ENCODE peak calls at places on chromosomes 7 and 10, in ten cellular contexts. One of them, this sample, is unnamed.

GRCh38 chr7:22586806-22587180 is 86.8 kb upstream of the STEAP1B start:
- DNase-seq in heart right ventricle: no peak
- DNase-seq in A549: peak; percentile 46
- DNase-seq in SK-N-SH: no peak
- DNase-seq in iPS DF 6.9: peak; percentile 54
- DNase-seq in Caco-2: peak; percentile 59
- DNase-seq in fibroblast of lung: peak; percentile 68
- DNase-seq in adrenal gland: no peak
- DNase-seq in BE2C: no peak
- DNase-seq in CD8-positive, alpha-beta memory T cell: no peak
- DNase-seq in this sample: peak; percentile 67

GRCh38 chr10:121536271-121536918 is 61.8 kb downstream of the FGFR2 start:
- DNase-seq in heart right ventricle: no peak
- DNase-seq in A549: no peak
- DNase-seq in SK-N-SH: no peak
- DNase-seq in iPS DF 6.9: no peak
- DNase-seq in Caco-2: no peak
- DNase-seq in fibroblast of lung: peak; percentile 50
- DNase-seq in adrenal gland: no peak
- DNase-seq in BE2C: no peak
- DNase-seq in CD8-positive, alpha-beta memory T cell: no peak
- DNase-seq in this sample: peak; percentile 37

GRCh38 chr7:50834679-50835078 is 52.0 kb upstream of the GRB10 start:
- DNase-seq in heart right ventricle: no peak
- DNase-seq in A549: no peak
- DNase-seq in SK-N-SH: no peak
- DNase-seq in iPS DF 6.9: no peak
- DNase-seq in Caco-2: no peak
- DNase-seq in fibroblast of lung: no peak
- DNase-seq in adrenal gland: no peak
- DNase-seq in BE2C: no peak
- DNase-seq in CD8-positive, alpha-beta memory T cell: no peak
- DNase-seq in this sample: no peak

GRCh38 chr10:78846071-78846470 is 222.7 kb upstream of the ZMIZ1 start:
- DNase-seq in heart right ventricle: no peak
- DNase-seq in A549: no peak
- DNase-seq in SK-N-SH: no peak
- DNase-seq in iPS DF 6.9: no peak
- DNase-seq in Caco-2: peak; percentile 7
- DNase-seq in fibroblast of lung: no peak
- DNase-seq in adrenal gland: no peak
- DNase-seq in BE2C: no peak
- DNase-seq in CD8-positive, alpha-beta memory T cell: no peak
- DNase-seq in this sample: no peak

GRCh38 chr10:42933454-42934340 is 143.2 kb upstream of the RET start:
- DNase-seq in heart right ventricle: no peak
- DNase-seq in A549: no peak
- DNase-seq in SK-N-SH: peak; percentile 62
- DNase-seq in iPS DF 6.9: no peak
- DNase-seq in Caco-2: no peak
- DNase-seq in fibroblast of lung: peak; percentile 0
- DNase-seq in adrenal gland: no peak
- DNase-seq in BE2C: peak; percentile 60
- DNase-seq in CD8-positive, alpha-beta memory T cell: no peak
- DNase-seq in this sample: peak; percentile 55

GRCh38 chr7:5677538-5678294 is 103.7 kb downstream of the RNF216 start:
- DNase-seq in heart right ventricle: peak; percentile 63
- DNase-seq in A549: peak; percentile 70
- DNase-seq in SK-N-SH: peak; percentile 80
- DNase-seq in iPS DF 6.9: peak; percentile 50
- DNase-seq in Caco-2: peak; percentile 64
- DNase-seq in fibroblast of lung: peak; percentile 68
- DNase-seq in adrenal gland: peak; percentile 74
- DNase-seq in BE2C: peak; percentile 77
- DNase-seq in CD8-positive, alpha-beta memory T cell: no peak
- DNase-seq in this sample: peak; percentile 75

GRCh38 chr10:88004451-88004850 is 141.0 kb downstream of the PTEN start:
- DNase-seq in heart right ventricle: no peak
- DNase-seq in A549: no peak
- DNase-seq in SK-N-SH: no peak
- DNase-seq in iPS DF 6.9: no peak
- DNase-seq in Caco-2: no peak
- DNase-seq in fibroblast of lung: peak; percentile 75
- DNase-seq in adrenal gland: no peak
- DNase-seq in BE2C: no peak
- DNase-seq in CD8-positive, alpha-beta memory T cell: no peak
- DNase-seq in this sample: no peak

GRCh38 chr10:132178046-132178445 is 8.7 kb upstream of the DPYSL4 start:
- DNase-seq in heart right ventricle: no peak
- DNase-seq in A549: no peak
- DNase-seq in SK-N-SH: no peak
- DNase-seq in iPS DF 6.9: no peak
- DNase-seq in Caco-2: no peak
- DNase-seq in fibroblast of lung: no peak
- DNase-seq in adrenal gland: no peak
- DNase-seq in BE2C: no peak
- DNase-seq in CD8-positive, alpha-beta memory T cell: no peak
- DNase-seq in this sample: no peak

GRCh38 chr10:130141878-130142277 is 5.7 kb downstream of the GLRX3 start:
- DNase-seq in heart right ventricle: no peak
- DNase-seq in A549: no peak
- DNase-seq in SK-N-SH: no peak
- DNase-seq in iPS DF 6.9: no peak
- DNase-seq in Caco-2: no peak
- DNase-seq in fibroblast of lung: no peak
- DNase-seq in adrenal gland: no peak
- DNase-seq in BE2C: no peak
- DNase-seq in CD8-positive, alpha-beta memory T cell: no peak
- DNase-seq in this sample: no peak

GRCh38 chr10:117260094-117260493 is 19.2 kb downstream of the SLC18A2 start:
- DNase-seq in heart right ventricle: no peak
- DNase-seq in A549: no peak
- DNase-seq in SK-N-SH: no peak
- DNase-seq in iPS DF 6.9: no peak
- DNase-seq in Caco-2: no peak
- DNase-seq in fibroblast of lung: no peak
- DNase-seq in adrenal gland: no peak
- DNase-seq in BE2C: no peak
- DNase-seq in CD8-positive, alpha-beta memory T cell: no peak
- DNase-seq in this sample: no peak

GRCh38 chr10:113381906-113382562 is 170.8 kb upstream of the HABP2 start:
- DNase-seq in heart right ventricle: no peak
- DNase-seq in A549: no peak
- DNase-seq in SK-N-SH: no peak
- DNase-seq in iPS DF 6.9: no peak
- DNase-seq in Caco-2: no peak
- DNase-seq in fibroblast of lung: peak; percentile 67
- DNase-seq in adrenal gland: peak; percentile 23
- DNase-seq in BE2C: no peak
- DNase-seq in CD8-positive, alpha-beta memory T cell: no peak
- DNase-seq in this sample: peak; percentile 81

GRCh38 chr7:136897676-136898075 is 29.2 kb downstream of the CHRM2 start:
- DNase-seq in heart right ventricle: no peak
- DNase-seq in A549: no peak
- DNase-seq in SK-N-SH: no peak
- DNase-seq in iPS DF 6.9: no peak
- DNase-seq in Caco-2: no peak
- DNase-seq in fibroblast of lung: no peak
- DNase-seq in adrenal gland: no peak
- DNase-seq in BE2C: no peak
- DNase-seq in CD8-positive, alpha-beta memory T cell: no peak
- DNase-seq in this sample: no peak

GRCh38 chr10:127904931-127905622 is 1.8 kb upstream of the PTPRE start:
- DNase-seq in heart right ventricle: no peak
- DNase-seq in A549: no peak
- DNase-seq in SK-N-SH: no peak
- DNase-seq in iPS DF 6.9: no peak
- DNase-seq in Caco-2: no peak
- DNase-seq in fibroblast of lung: no peak
- DNase-seq in adrenal gland: peak; percentile 20
- DNase-seq in BE2C: no peak
- DNase-seq in CD8-positive, alpha-beta memory T cell: no peak
- DNase-seq in this sample: no peak

GRCh38 chr7:123643495-123644428 is 11.9 kb upstream of the LMOD2 start:
- DNase-seq in heart right ventricle: no peak
- DNase-seq in A549: peak; percentile 13
- DNase-seq in SK-N-SH: peak; percentile 77
- DNase-seq in iPS DF 6.9: peak; percentile 66
- DNase-seq in Caco-2: peak; percentile 59
- DNase-seq in fibroblast of lung: peak; percentile 81
- DNase-seq in adrenal gland: peak; percentile 85
- DNase-seq in BE2C: peak; percentile 79
- DNase-seq in CD8-positive, alpha-beta memory T cell: no peak
- DNase-seq in this sample: peak; percentile 83

GRCh38 chr7:44266526-44266925 is 58.9 kb downstream of the CAMK2B start:
- DNase-seq in heart right ventricle: no peak
- DNase-seq in A549: no peak
- DNase-seq in SK-N-SH: no peak
- DNase-seq in iPS DF 6.9: no peak
- DNase-seq in Caco-2: no peak
- DNase-seq in fibroblast of lung: no peak
- DNase-seq in adrenal gland: no peak
- DNase-seq in BE2C: no peak
- DNase-seq in CD8-positive, alpha-beta memory T cell: no peak
- DNase-seq in this sample: no peak

GRCh38 chr7:44262031-44262430 is 61.3 kb downstream of the YKT6 start:
- DNase-seq in heart right ventricle: no peak
- DNase-seq in A549: no peak
- DNase-seq in SK-N-SH: no peak
- DNase-seq in iPS DF 6.9: no peak
- DNase-seq in Caco-2: no peak
- DNase-seq in fibroblast of lung: no peak
- DNase-seq in adrenal gland: no peak
- DNase-seq in BE2C: no peak
- DNase-seq in CD8-positive, alpha-beta memory T cell: no peak
- DNase-seq in this sample: no peak

GRCh38 chr7:44263342-44264082 is 61.9 kb downstream of the CAMK2B start:
- DNase-seq in heart right ventricle: no peak
- DNase-seq in A549: no peak
- DNase-seq in SK-N-SH: no peak
- DNase-seq in iPS DF 6.9: no peak
- DNase-seq in Caco-2: no peak
- DNase-seq in fibroblast of lung: no peak
- DNase-seq in adrenal gland: no peak
- DNase-seq in BE2C: no peak
- DNase-seq in CD8-positive, alpha-beta memory T cell: no peak
- DNase-seq in this sample: no peak

GRCh38 chr7:44265733-44266132 is 59.7 kb downstream of the CAMK2B start:
- DNase-seq in heart right ventricle: no peak
- DNase-seq in A549: no peak
- DNase-seq in SK-N-SH: no peak
- DNase-seq in iPS DF 6.9: no peak
- DNase-seq in Caco-2: no peak
- DNase-seq in fibroblast of lung: no peak
- DNase-seq in adrenal gland: no peak
- DNase-seq in BE2C: no peak
- DNase-seq in CD8-positive, alpha-beta memory T cell: no peak
- DNase-seq in this sample: no peak

GRCh38 chr7:44264221-44264956 is 61.0 kb downstream of the CAMK2B start:
- DNase-seq in heart right ventricle: no peak
- DNase-seq in A549: no peak
- DNase-seq in SK-N-SH: peak; percentile 89
- DNase-seq in iPS DF 6.9: no peak
- DNase-seq in Caco-2: no peak
- DNase-seq in fibroblast of lung: no peak
- DNase-seq in adrenal gland: no peak
- DNase-seq in BE2C: no peak
- DNase-seq in CD8-positive, alpha-beta memory T cell: no peak
- DNase-seq in this sample: no peak
- H3K4me1 ChIP-seq in heart right ventricle: peaks cover 75% of the 10 kb centered on the region
- H3K4me1 ChIP-seq in A549: no peaks in the 10 kb centered on the region
- H3K4me1 ChIP-seq in SK-N-SH: peaks cover 3% of the 10 kb centered on the region
- H3K4me1 ChIP-seq in iPS DF 6.9: peaks cover 1% of the 10 kb centered on the region
- H3K4me1 ChIP-seq in Caco-2: no peaks in the 10 kb centered on the region
- H3K4me1 ChIP-seq in fibroblast of lung: peaks cover 4% of the 10 kb centered on the region
- H3K4me1 ChIP-seq in adrenal gland: peaks cover 3% of the 10 kb centered on the region
- H3K4me1 ChIP-seq in BE2C: peaks cover 7% of the 10 kb centered on the region
- H3K4me1 ChIP-seq in CD8-positive, alpha-beta memory T cell: no peaks in the 10 kb centered on the region
- H3K4me1 ChIP-seq in this sample: peaks cover 46% of the 10 kb centered on the region

DNA sequence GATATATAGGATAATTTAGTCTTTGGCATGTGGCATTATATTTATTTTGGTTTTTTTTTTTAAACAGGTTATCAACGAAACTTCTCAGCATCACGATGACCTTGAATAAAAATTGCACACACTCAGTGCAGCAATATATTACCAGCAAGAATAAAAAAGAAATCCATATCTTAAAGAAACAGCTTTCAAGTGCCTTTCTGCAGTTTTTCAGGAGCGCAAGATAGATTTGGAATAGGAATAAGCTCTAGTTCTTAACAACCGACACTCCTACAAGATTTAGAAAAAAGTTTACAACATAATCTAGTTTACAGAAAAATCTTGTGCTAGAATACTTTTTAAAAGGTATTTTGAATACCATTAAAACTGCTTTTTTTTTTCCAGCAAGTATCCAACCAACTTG is 9.1 kb downstream of the VIM start:
- DNase-seq in heart right ventricle: no peak
- DNase-seq in A549: no peak
- DNase-seq in SK-N-SH: no peak
- DNase-seq in iPS DF 6.9: no peak
- DNase-seq in Caco-2: no peak
- DNase-seq in fibroblast of lung: no peak
- DNase-seq in adrenal gland: no peak
- DNase-seq in BE2C: no peak
- DNase-seq in CD8-positive, alpha-beta memory T cell: no peak
- DNase-seq in this sample: no peak
- H3K4me1 ChIP-seq in heart right ventricle: peaks cover 43% of the 10 kb centered on the region
- H3K4me1 ChIP-seq in A549: peaks cover 27% of the 10 kb centered on the region
- H3K4me1 ChIP-seq in SK-N-SH: no peaks in the 10 kb centered on the region
- H3K4me1 ChIP-seq in iPS DF 6.9: no peaks in the 10 kb centered on the region
- H3K4me1 ChIP-seq in Caco-2: no peaks in the 10 kb centered on the region
- H3K4me1 ChIP-seq in fibroblast of lung: peaks cover 10% of the 10 kb centered on the region
- H3K4me1 ChIP-seq in adrenal gland: no peaks in the 10 kb centered on the region
- H3K4me1 ChIP-seq in BE2C: no peaks in the 10 kb centered on the region
- H3K4me1 ChIP-seq in CD8-positive, alpha-beta memory T cell: peaks cover 31% of the 10 kb centered on the region
- H3K4me1 ChIP-seq in this sample: no peaks in the 10 kb centered on the region

GRCh38 chr7:12289996-12290395 is 78.9 kb downstream of the TMEM106B start:
- DNase-seq in heart right ventricle: no peak
- DNase-seq in A549: no peak
- DNase-seq in SK-N-SH: no peak
- DNase-seq in iPS DF 6.9: no peak
- DNase-seq in Caco-2: no peak
- DNase-seq in fibroblast of lung: no peak
- DNase-seq in adrenal gland: no peak
- DNase-seq in BE2C: no peak
- DNase-seq in CD8-positive, alpha-beta memory T cell: no peak
- DNase-seq in this sample: no peak
- H3K4me1 ChIP-seq in heart right ventricle: no peaks in the 10 kb centered on the region
- H3K4me1 ChIP-seq in A549: no peaks in the 10 kb centered on the region
- H3K4me1 ChIP-seq in SK-N-SH: no peaks in the 10 kb centered on the region
- H3K4me1 ChIP-seq in iPS DF 6.9: no peaks in the 10 kb centered on the region
- H3K4me1 ChIP-seq in Caco-2: no peaks in the 10 kb centered on the region
- H3K4me1 ChIP-seq in fibroblast of lung: no peaks in the 10 kb centered on the region
- H3K4me1 ChIP-seq in adrenal gland: no peaks in the 10 kb centered on the region
- H3K4me1 ChIP-seq in BE2C: no peaks in the 10 kb centered on the region
- H3K4me1 ChIP-seq in CD8-positive, alpha-beta memory T cell: no peaks in the 10 kb centered on the region
- H3K4me1 ChIP-seq in this sample: no peaks in the 10 kb centered on the region

DNA sequence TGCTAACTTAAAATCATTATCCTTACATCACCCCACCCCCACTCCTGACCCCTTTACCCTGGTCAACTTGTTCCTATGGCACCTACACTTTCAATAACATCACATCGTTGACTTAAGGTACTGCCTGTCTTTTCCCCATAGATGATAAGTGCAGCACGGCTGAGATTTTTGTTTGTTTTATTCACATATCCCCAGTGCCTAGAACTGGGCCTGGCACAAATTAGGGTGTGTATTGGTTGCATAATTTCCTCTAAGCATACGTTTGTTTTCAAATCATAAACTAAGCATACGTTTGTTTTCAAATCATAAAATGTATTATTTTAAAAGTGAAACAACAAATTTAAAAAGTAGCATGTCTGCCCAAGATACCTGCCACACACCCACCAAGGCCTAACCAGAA is 35.3 kb downstream of the ANXA11 start:
- DNase-seq in heart right ventricle: no peak
- DNase-seq in A549: no peak
- DNase-seq in SK-N-SH: no peak
- DNase-seq in iPS DF 6.9: no peak
- DNase-seq in Caco-2: no peak
- DNase-seq in fibroblast of lung: no peak
- DNase-seq in adrenal gland: no peak
- DNase-seq in BE2C: no peak
- DNase-seq in CD8-positive, alpha-beta memory T cell: no peak
- DNase-seq in this sample: no peak
- H3K4me1 ChIP-seq in heart right ventricle: peaks cover 73% of the 10 kb centered on the region
- H3K4me1 ChIP-seq in A549: peaks cover 3% of the 10 kb centered on the region
- H3K4me1 ChIP-seq in SK-N-SH: peaks cover 15% of the 10 kb centered on the region
- H3K4me1 ChIP-seq in iPS DF 6.9: peaks cover 4% of the 10 kb centered on the region
- H3K4me1 ChIP-seq in Caco-2: peaks cover 2% of the 10 kb centered on the region
- H3K4me1 ChIP-seq in fibroblast of lung: peaks cover 26% of the 10 kb centered on the region
- H3K4me1 ChIP-seq in adrenal gland: no peaks in the 10 kb centered on the region
- H3K4me1 ChIP-seq in BE2C: peaks cover 5% of the 10 kb centered on the region
- H3K4me1 ChIP-seq in CD8-positive, alpha-beta memory T cell: peaks cover 8% of the 10 kb centered on the region
- H3K4me1 ChIP-seq in this sample: peaks cover 10% of the 10 kb centered on the region

This sample was measured in cardiac muscle cell.